ENCODE peak calls at places on chromosomes 4 and X, in five cellular contexts. X, B, R, W and L are unnamed samples.

GRCh38 chrX:48558270-48558669 is 16.0 kb upstream of the RBM3 start:
- DNase-seq in X (no peak), B (no peak), W (no peak), R (no peak), L (no peak)

GRCh38 chr4:74005528-74005927 is 7.1 kb upstream of the CXCL5 start:
- DNase-seq in B (no peak), X (no peak), W (no peak), R (no peak), L (no peak)

GRCh38 chrX:153459976-153460375 is 10.4 kb downstream of the HAUS7 start:
- DNase-seq in X (no peak), W (no peak), B (no peak), R (no peak), L (no peak)

GRCh38 chr4:38004062-38004461 is 43.9 kb downstream of the PTTG2 start:
- DNase-seq in R (no peak), X (no peak), B (no peak), W (no peak), L (no peak)

GRCh38 chr4:125849869-125850268 is 535.1 kb downstream of the FAT4 start:
- DNase-seq in R (no peak), X (no peak), B (no peak), W (no peak), L (no peak)

GRCh38 chr4:173370130-173370476 is 651 bp upstream of the SAP30 start:
- DNase-seq in W (peak), B (peak), R (no peak), X (no peak), L (no peak)

GRCh38 chr4:1344696-1345095 is 2.3 kb upstream of the UVSSA start:
- DNase-seq in B (no peak), X (no peak), W (no peak), R (no peak), L (no peak)

GRCh38 chrX:100615015-100615414 is 21.6 kb downstream of the TSPAN6 start:
- DNase-seq in X (no peak), W (no peak), B (no peak), R (no peak), L (no peak)

GRCh38 chr4:123046096-123046495 is 123.7 kb upstream of the NUDT6 start:
- DNase-seq in X (no peak), R (no peak), B (no peak), W (no peak), L (no peak)

GRCh38 chrX:10048076-10048475 is 80.9 kb downstream of the CLDN34 start:
- DNase-seq in B (no peak), W (no peak), R (no peak), X (no peak), L (no peak)

GRCh38 chr4:84493092-84493850 is 5.8 kb downstream of the NKX6-1 start:
- DNase-seq in X (no peak), R (no peak), W (no peak), B (no peak), L (peak)

GRCh38 chr4:150211821-150212445 is 133.7 kb downstream of the DCLK2 start:
- DNase-seq in B (no peak), X (no peak), R (no peak), W (no peak), L (no peak)

GRCh38 chr4:5036239-5036638 is 15.0 kb upstream of the STK32B start:
- DNase-seq in B (no peak), W (no peak), R (no peak), X (no peak), L (no peak)

GRCh38 chrX:118807151-118808017 is 16.2 kb upstream of the ZCCHC12 start:
- DNase-seq in B (peak), W (no peak), R (no peak), X (no peak), L (no peak)

GRCh38 chr4:12409507-12410190 is 981.0 kb upstream of the HS3ST1 start:
- DNase-seq in X (no peak), W (no peak), R (no peak), B (no peak), L (no peak)

GRCh38 chr4:148514041-148514440 is 71.8 kb upstream of the NR3C2 start:
- DNase-seq in R (no peak), W (no peak), B (no peak), X (no peak), L (no peak)

GRCh38 chr4:7428261-7429068 is 6.3 kb downstream of the PSAPL1 start:
- DNase-seq in W (no peak), R (no peak), B (peak), X (peak), L (peak)

GRCh38 chr4:111748157-111748556 is 397.1 kb upstream of the FAM241A start:
- DNase-seq in W (no peak), R (no peak), B (no peak), X (no peak), L (no peak)

GRCh38 chrX:57906790-57907189 is 3.5 kb downstream of the ZXDA start:
- DNase-seq in R (no peak), W (no peak), X (no peak), B (no peak), L (no peak)

GRCh38 chr4:183204793-183205192 is 105.7 kb downstream of the WWC2 start:
- DNase-seq in X (no peak), W (no peak), R (no peak), B (no peak), L (no peak)

GRCh38 chr4:139800082-139800481 is 134.5 kb downstream of the MGST2 start:
- DNase-seq in B (no peak), R (no peak), W (no peak), X (no peak), L (no peak)

GRCh38 chr4:132334081-132334480 is 815.0 kb upstream of the PCDH10 start:
- DNase-seq in R (no peak), X (no peak), B (no peak), W (no peak), L (no peak)

GRCh38 chr4:2289311-2289954 is 27.5 kb upstream of the MXD4 start:
- DNase-seq in R (no peak), W (no peak), X (no peak), B (no peak), L (peak)

GRCh38 chr4:94974773-94975172 is 217.0 kb downstream of the BMPR1B start:
- DNase-seq in R (no peak), W (no peak), B (no peak), X (no peak), L (no peak)

GRCh38 chr4:59612235-59612634 is 1587.9 kb upstream of the ADGRL3 start:
- DNase-seq in X (no peak), B (no peak), R (no peak), W (no peak), L (no peak)

GRCh38 chr4:10006236-10006603 is 15.1 kb downstream of the SLC2A9 start:
- DNase-seq in B (no peak), X (no peak), W (no peak), R (no peak), L (no peak)

GRCh38 chr4:48028654-48029053 is 12.1 kb downstream of the NIPAL1 start:
- DNase-seq in R (no peak), B (no peak), W (no peak), X (no peak), L (no peak)

GRCh38 chr4:41428205-41428940 is 109.6 kb upstream of the LIMCH1 start:
- DNase-seq in R (no peak), W (no peak), B (no peak), X (no peak), L (no peak)

GRCh38 chr4:7396186-7396585 is 38.5 kb downstream of the PSAPL1 start:
- DNase-seq in R (no peak), B (no peak), X (peak), W (no peak), L (no peak)